ENCODE peak calls at places on chromosomes 4 and X, in five cellular contexts. P is HepG2, D is HCT116, B is K562, A is GM12878. O is an unnamed sample.
A peak's percentile ranks its signal among the peaks of the same experiment; 100 is the strongest.

GRCh38 chrX:24672701-24673190 is 21.0 kb upstream of the POLA1 start:
- DNase-seq in P (peak; percentile 78), D (no peak), B (no peak), A (no peak), O (no peak)

GRCh38 chr4:173508386-173509002 is 21.5 kb downstream of the HAND2 start:
- DNase-seq in P (no peak), D (no peak), B (no peak), A (no peak), O (no peak)

GRCh38 chrX:38214551-38214950 is 6.1 kb downstream of the SRPX start:
- DNase-seq in P (no peak), D (no peak), B (no peak), A (no peak), O (no peak)

GRCh38 chrX:104108955-104109354 is 3.4 kb upstream of the ZCCHC18 start:
- DNase-seq in P (no peak), D (no peak), B (no peak), A (no peak), O (no peak)

GRCh38 chrX:11968991-11969390 is 169.3 kb upstream of the FRMPD4 start:
- DNase-seq in P (no peak), D (no peak), B (no peak), A (no peak), O (no peak)

GRCh38 chr4:74942251-74942917 is 9.5 kb downstream of the PARM1 start:
- DNase-seq in P (no peak), D (no peak), B (no peak), A (no peak), O (no peak)

GRCh38 chrX:50471390-50471789 is 765 bp upstream of the DGKK start:
- DNase-seq in P (no peak), D (no peak), B (no peak), A (no peak), O (no peak)

GRCh38 chrX:48531359-48531954 is 8.1 kb upstream of the TBC1D25 start:
- DNase-seq in P (no peak), D (no peak), B (peak; percentile 48), A (no peak), O (no peak)

GRCh38 chrX:153769158-153769864 is 5.3 kb downstream of the PLXNB3 start:
- DNase-seq in P (no peak), D (no peak), B (no peak), A (no peak), O (no peak)

GRCh38 chr4:151045907-151046306 is 30.8 kb upstream of the LRBA start:
- DNase-seq in P (peak; percentile 31), D (peak; percentile 21), B (peak; percentile 47), A (no peak), O (no peak)

GRCh38 chrX:51336584-51336983 is 4.0 kb downstream of the NUDT10 start:
- DNase-seq in P (peak; percentile 13), D (peak; percentile 13), B (peak; percentile 17), A (no peak), O (no peak)

GRCh38 chr4:151407466-151408379 is 1.3 kb upstream of the FHIP1A start:
- DNase-seq in P (no peak), D (no peak), B (no peak), A (peak; percentile 40), O (peak; percentile 65)

GRCh38 chr4:25107827-25108516 is 52.3 kb downstream of the SEPSECS start:
- DNase-seq in P (peak; percentile 13), D (no peak), B (no peak), A (no peak), O (no peak)

GRCh38 chr4:86055898-86056297 is 304.0 kb downstream of the MAPK10 start:
- DNase-seq in P (no peak), D (peak; percentile 19), B (no peak), A (no peak), O (no peak)

GRCh38 chrX:19625612-19626011 is 110.3 kb upstream of the MAP3K15 start:
- DNase-seq in P (no peak), D (no peak), B (no peak), A (no peak), O (no peak)

GRCh38 chrX:16160729-16161128 is 6.6 kb upstream of the MAGEB17 start:
- DNase-seq in P (peak; percentile 1), D (peak; percentile 66), B (no peak), A (no peak), O (no peak)

GRCh38 chrX:69173906-69174305 is 8.7 kb upstream of the PJA1 start:
- DNase-seq in P (no peak), D (no peak), B (no peak), A (no peak), O (no peak)

GRCh38 chrX:23656684-23657083 is 10.6 kb upstream of the PRDX4 start:
- DNase-seq in P (no peak), D (no peak), B (no peak), A (no peak), O (no peak)

GRCh38 chr4:15976456-15977096 is 13.6 kb upstream of the FGFBP2 start:
- DNase-seq in P (no peak), D (no peak), B (no peak), A (no peak), O (no peak)

GRCh38 chrX:39734174-39734776 is 363.5 kb downstream of the BCOR start:
- DNase-seq in P (no peak), D (no peak), B (no peak), A (no peak), O (no peak)

GRCh38 chr4:954211-955020 is 19.0 kb downstream of the DGKQ start:
- DNase-seq in P (no peak), D (no peak), B (no peak), A (no peak), O (no peak)

DNA sequence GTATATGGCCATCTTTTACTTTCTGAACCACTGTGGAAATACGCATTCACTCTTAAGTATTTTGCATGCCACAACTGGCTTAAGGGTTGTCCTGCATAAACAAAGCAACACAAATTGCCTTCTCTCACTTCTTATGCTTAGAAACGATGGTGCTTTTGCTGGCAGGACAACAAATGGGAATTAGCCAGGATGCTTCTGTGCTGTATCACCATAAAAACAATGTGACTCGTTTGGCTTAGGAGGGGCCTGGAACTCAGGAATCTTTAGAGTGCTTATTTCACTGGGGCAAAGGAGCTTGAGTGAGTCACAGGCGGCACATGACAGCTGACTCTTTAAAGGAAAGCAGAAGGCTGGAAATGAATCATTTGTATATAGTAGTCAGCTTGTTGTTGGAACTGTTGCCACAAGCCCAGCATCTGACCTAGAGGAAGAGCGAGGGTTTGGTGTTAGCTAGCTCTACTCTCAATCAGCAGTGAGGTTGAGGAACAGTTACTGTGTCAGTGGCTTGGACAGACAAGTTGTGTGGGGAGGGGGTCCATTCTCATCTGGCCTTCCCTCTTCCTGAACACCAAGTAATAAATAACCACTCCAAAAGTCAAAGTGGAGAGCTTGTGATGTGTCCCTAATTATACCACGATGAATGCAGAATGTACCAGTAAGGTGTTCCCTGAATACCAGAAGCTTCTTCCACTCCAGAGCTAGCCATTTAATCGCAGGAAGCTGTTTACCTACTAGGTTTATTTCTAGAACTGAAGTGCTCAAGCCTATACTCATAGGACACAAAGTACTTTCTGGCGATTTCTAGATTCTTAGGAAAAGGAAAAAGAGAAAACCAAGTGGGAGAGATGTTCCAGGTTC is 293.1 kb downstream of the CAMK2D start:
- DNase-seq in P (peak; percentile 63), D (peak; percentile 98), B (no peak), A (no peak), O (no peak)
- TF ChIP-seq POLR2AphosphoS5 in P (no peak), D (peak; percentile 80), B (no peak), A (no peak), O (no peak)

GRCh38 chr4:10144971-10145370 is 28.4 kb upstream of the WDR1 start:
- DNase-seq in P (no peak), D (no peak), B (no peak), A (no peak), O (no peak)
- TF ChIP-seq ATF3 in P (no peak), D (no peak), B (no peak), A (no peak), O (no peak)

DNA sequence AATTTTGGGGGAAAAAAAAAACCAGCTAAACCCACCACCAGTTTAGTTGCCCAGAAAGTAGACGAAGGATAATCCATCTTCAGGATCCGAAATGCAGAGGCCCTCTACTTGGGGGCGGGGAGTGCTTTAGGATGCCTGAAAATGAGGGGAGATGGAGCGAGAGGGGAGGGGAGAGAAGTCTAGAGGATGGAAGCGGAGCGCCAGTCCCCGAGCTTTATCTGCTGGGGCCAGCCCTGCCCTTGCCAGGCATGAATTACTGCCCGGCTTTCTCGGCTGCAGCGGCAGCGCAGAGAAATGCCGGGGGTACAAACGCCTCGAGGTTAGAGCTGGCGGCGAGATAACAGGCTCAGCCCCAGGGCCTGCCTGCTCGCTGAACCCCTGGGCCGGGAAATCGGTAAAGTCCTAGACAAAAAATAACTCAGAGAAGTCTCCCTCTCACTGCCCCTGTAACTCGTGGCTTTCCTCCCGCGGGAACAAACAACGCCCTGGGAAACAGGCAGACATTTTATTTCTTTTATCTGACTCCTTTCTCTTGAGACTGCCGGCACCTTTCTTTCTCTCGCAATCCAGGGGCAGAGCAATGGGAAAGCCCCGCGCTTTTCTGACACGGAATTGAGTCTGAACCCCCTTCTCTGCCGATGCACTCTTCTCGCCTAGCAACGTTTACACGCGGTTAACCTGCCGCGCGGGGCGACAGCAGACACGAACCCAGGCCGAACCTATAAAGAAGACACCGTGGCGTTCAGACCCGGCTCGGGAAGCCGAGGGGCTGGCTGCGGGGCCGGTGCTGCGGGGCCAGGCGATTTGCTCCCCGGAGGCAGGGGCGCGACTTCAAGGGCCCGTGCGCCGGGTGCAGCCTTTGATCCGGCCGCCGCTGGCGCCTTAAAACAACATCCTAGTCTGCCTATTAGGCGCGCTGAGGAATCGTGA is 3.1 kb upstream of the MSX1 start:
- DNase-seq in P (no peak), D (no peak), B (peak; percentile 32), A (no peak), O (peak; percentile 64)
- TF ChIP-seq RAD21 in P (no peak), D (no peak), B (no peak), A (no peak), O (no peak)

GRCh38 chr4:2942037-2942531 is 21.1 kb downstream of the NOP14 start:
- DNase-seq in P (no peak), D (no peak), B (no peak), A (no peak), O (no peak)

GRCh38 chr4:2942532-2943363 is 20.5 kb downstream of the NOP14 start:
- DNase-seq in P (no peak), D (no peak), B (no peak), A (no peak), O (no peak)

GRCh38 chr4:2940267-2941137 is 22.7 kb downstream of the NOP14 start:
- DNase-seq in P (no peak), D (no peak), B (no peak), A (no peak), O (no peak)

GRCh38 chr4:2939383-2940243 is 23.6 kb downstream of the NOP14 start:
- DNase-seq in P (no peak), D (no peak), B (no peak), A (no peak), O (no peak)

DNA sequence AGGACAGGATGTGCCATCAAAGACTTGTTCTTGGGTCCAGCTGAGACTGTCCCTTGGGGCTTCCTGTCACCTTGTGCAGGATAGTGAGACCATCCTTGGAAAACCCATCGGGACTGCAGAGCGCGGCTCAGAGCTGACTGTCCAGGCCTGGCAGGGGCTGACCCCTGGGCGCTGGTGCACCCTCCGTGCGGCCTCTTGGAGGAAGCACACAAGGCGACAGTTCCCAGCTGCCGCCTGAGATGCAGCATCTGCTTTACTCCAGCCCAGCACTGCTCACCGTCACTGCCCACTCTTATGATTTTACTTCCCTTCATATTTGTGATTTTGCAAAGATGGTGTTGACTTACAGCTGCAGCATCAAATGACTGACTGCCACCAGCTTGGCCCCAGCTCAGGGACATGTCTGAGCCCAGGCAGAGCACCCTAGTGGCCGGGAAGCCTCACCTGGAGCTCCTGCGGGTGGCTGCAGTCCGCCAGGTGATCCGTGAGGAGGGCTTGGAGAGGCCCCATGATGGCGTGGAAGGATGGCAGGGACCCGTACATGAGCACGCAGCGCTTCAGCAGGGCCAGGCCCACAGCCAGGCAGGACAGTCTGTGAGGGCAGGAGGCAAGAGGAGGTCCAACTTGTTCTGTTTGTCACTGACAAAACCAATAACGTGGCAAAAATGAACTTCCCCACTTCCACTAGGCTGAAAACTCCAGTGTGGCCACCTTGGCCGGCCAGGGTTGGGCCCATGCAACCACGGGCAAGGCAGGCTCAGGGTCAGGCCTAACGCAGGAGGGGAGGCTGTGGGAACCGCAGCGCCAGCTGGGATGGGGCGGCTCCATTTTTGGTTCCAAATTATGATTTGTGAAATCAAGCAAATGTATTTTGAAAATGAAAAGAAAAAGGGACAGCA is 21.8 kb downstream of the NOP14 start:
- DNase-seq in P (no peak), D (no peak), B (no peak), A (no peak), O (no peak)
- TF ChIP-seq POLR2AphosphoS5 in P (no peak), D (no peak), B (no peak), A (no peak), O (peak; percentile 35)

O was measured in H1.